ENCODE peak calls at places on chromosomes 13 and 19, in eight cellular contexts. V is SK-N-SH, Q is GM23248, H is HCT116, M is OCI-LY7, D is PC-3, U is MM.1S, K is GM23338. Z is an unnamed sample.

GRCh38 chr19:51020988-51021651 is 1.6 kb upstream of the KLK10 start:
- DNase-seq in V (peak; percentile 54), Q (peak; percentile 69), H (no peak), M (peak; percentile 40), D (peak; percentile 85), U (peak; percentile 17), K (peak; percentile 79), Z (peak; percentile 74)

GRCh38 chr19:13881692-13882418 is 4.9 kb downstream of the NANOS3 start:
- DNase-seq in V (no peak), Q (peak; percentile 85), H (no peak), M (no peak), D (no peak), U (no peak), K (peak; percentile 21), Z (peak; percentile 29)

GRCh38 chr13:113804703-113805430 is 45.8 kb downstream of the TMEM255B start:
- DNase-seq in V (no peak), Q (no peak), H (no peak), M (no peak), D (no peak), U (no peak), K (peak; percentile 45), Z (no peak)

GRCh38 chr13:113595131-113595530 is 10.6 kb downstream of the TFDP1 start:
- DNase-seq in V (no peak), Q (no peak), H (no peak), M (no peak), D (no peak), U (no peak), K (no peak), Z (no peak)

GRCh38 chr19:56114051-56114694 is 6.9 kb downstream of the ZNF787 start:
- DNase-seq in V (no peak), Q (no peak), H (no peak), M (no peak), D (no peak), U (no peak), K (no peak), Z (no peak)

GRCh38 chr19:1850809-1851544 is 2.7 kb upstream of the REXO1 start:
- DNase-seq in V (no peak), Q (no peak), H (no peak), M (no peak), D (peak; percentile 30), U (no peak), K (peak; percentile 59), Z (no peak)

GRCh38 chr13:98918771-98919170 is 59.1 kb downstream of the DOCK9 start:
- DNase-seq in V (no peak), Q (no peak), H (no peak), M (peak; percentile 78), D (no peak), U (no peak), K (no peak), Z (no peak)

GRCh38 chr19:50909240-50910070 is 1.7 kb downstream of the KLK4 start:
- DNase-seq in V (peak; percentile 83), Q (peak; percentile 58), H (peak; percentile 85), M (peak; percentile 52), D (peak; percentile 86), U (no peak), K (peak; percentile 99), Z (peak; percentile 96)

GRCh38 chr13:24267283-24267682 is 42.1 kb upstream of the C1QTNF9 start:
- DNase-seq in V (no peak), Q (peak; percentile 64), H (no peak), M (no peak), D (no peak), U (no peak), K (no peak), Z (no peak)

GRCh38 chr13:66927562-66927961 is 302.6 kb downstream of the PCDH9 start:
- DNase-seq in V (no peak), Q (no peak), H (no peak), M (no peak), D (peak; percentile 39), U (no peak), K (no peak), Z (peak; percentile 21)

GRCh38 chr19:47231215-47232054 is 436 bp upstream of the BBC3 start:
- DNase-seq in V (peak; percentile 94), Q (peak; percentile 93), H (no peak), M (peak; percentile 86), D (peak; percentile 52), U (peak; percentile 86), K (peak; percentile 85), Z (peak; percentile 90)

GRCh38 chr19:2548966-2549365 is 73.0 kb downstream of the GADD45B start:
- DNase-seq in V (no peak), Q (no peak), H (no peak), M (no peak), D (no peak), U (no peak), K (no peak), Z (no peak)

GRCh38 chr13:33262069-33262487 is 23.5 kb downstream of the STARD13 start:
- DNase-seq in V (no peak), Q (peak; percentile 49), H (peak; percentile 66), M (no peak), D (peak; percentile 92), U (no peak), K (no peak), Z (peak; percentile 12)

GRCh38 chr13:50396001-50396400 is 380.8 kb downstream of the KCNRG start:
- DNase-seq in V (no peak), Q (no peak), H (no peak), M (no peak), D (no peak), U (no peak), K (no peak), Z (no peak)

GRCh38 chr13:112106467-112107141 is 39.7 kb downstream of the SOX1 start:
- DNase-seq in V (no peak), Q (no peak), H (no peak), M (no peak), D (no peak), U (no peak), K (peak; percentile 68), Z (peak; percentile 88)

GRCh38 chr13:59094149-59094548 is 1069.6 kb downstream of the DIAPH3 start:
- DNase-seq in V (no peak), Q (no peak), H (no peak), M (no peak), D (peak; percentile 40), U (no peak), K (no peak), Z (no peak)

GRCh38 chr19:6113616-6114188 is 3.4 kb upstream of the RFX2 start:
- DNase-seq in V (no peak), Q (peak; percentile 71), H (no peak), M (no peak), D (no peak), U (no peak), K (no peak), Z (no peak)

GRCh38 chr13:76632388-76633044 is 253.7 kb downstream of the KCTD12 start:
- DNase-seq in V (no peak), Q (no peak), H (no peak), M (no peak), D (no peak), U (peak; percentile 23), K (peak; percentile 48), Z (peak; percentile 58)

GRCh38 chr13:30448441-30448840 is 17.3 kb downstream of the HMGB1 start:
- DNase-seq in V (no peak), Q (no peak), H (no peak), M (no peak), D (no peak), U (no peak), K (no peak), Z (no peak)

GRCh38 chr13:101489635-101490034 is 37.2 kb downstream of the ITGBL1 start:
- DNase-seq in V (no peak), Q (peak; percentile 54), H (no peak), M (no peak), D (peak; percentile 76), U (no peak), K (no peak), Z (no peak)

GRCh38 chr19:54188224-54188871 is 1.0 kb downstream of the MBOAT7 start:
- DNase-seq in V (no peak), Q (peak; percentile 75), H (no peak), M (no peak), D (peak; percentile 54), U (no peak), K (peak; percentile 45), Z (peak; percentile 53)

GRCh38 chr13:95226051-95226450 is 75.2 kb downstream of the ABCC4 start:
- DNase-seq in V (no peak), Q (no peak), H (no peak), M (no peak), D (peak; percentile 63), U (no peak), K (no peak), Z (no peak)
- H3K4me2 ChIP-seq in V (no peak overlapping the region), Q (no peak overlapping the region), H (no peak overlapping the region), M (no peak overlapping the region), D (peak overlapping the region; percentile 16), U (no peak overlapping the region), K (no peak overlapping the region), Z (no peak overlapping the region)

GRCh38 chr13:28794370-28794769 is 25.8 kb upstream of the MTUS2 start:
- DNase-seq in V (no peak), Q (no peak), H (no peak), M (no peak), D (no peak), U (no peak), K (no peak), Z (no peak)

GRCh38 chr13:28796938-28797257 is 23.2 kb upstream of the MTUS2 start:
- DNase-seq in V (no peak), Q (no peak), H (no peak), M (no peak), D (no peak), U (no peak), K (no peak), Z (no peak)

GRCh38 chr13:28792992-28793391 is 27.1 kb upstream of the MTUS2 start:
- DNase-seq in V (no peak), Q (peak; percentile 94), H (no peak), M (no peak), D (no peak), U (no peak), K (no peak), Z (no peak)
- TF ChIP-seq EZH2phosphoT487 in V (no peak), Q (no peak), H (no peak), M (no peak), D (no peak), U (no peak), K (no peak), Z (no peak)

GRCh38 chr13:44768233-44768632 is 192.1 kb upstream of the TSC22D1 start:
- DNase-seq in V (no peak), Q (no peak), H (no peak), M (no peak), D (no peak), U (no peak), K (no peak), Z (no peak)
- H3K4me2 ChIP-seq in V (no peak overlapping the region), Q (no peak overlapping the region), H (no peak overlapping the region), M (no peak overlapping the region), D (no peak overlapping the region), U (no peak overlapping the region), K (no peak overlapping the region), Z (no peak overlapping the region)

GRCh38 chr13:36343766-36344165 is 2.4 kb downstream of the SPART start:
- DNase-seq in V (no peak), Q (no peak), H (no peak), M (no peak), D (no peak), U (no peak), K (no peak), Z (no peak)

GRCh38 chr13:36344173-36344572 is 2.0 kb downstream of the SPART start:
- DNase-seq in V (no peak), Q (peak; percentile 65), H (no peak), M (no peak), D (no peak), U (no peak), K (peak; percentile 39), Z (no peak)

GRCh38 chr13:36346222-36347083 is at the start of gene SPART:
- DNase-seq in V (peak; percentile 80), Q (peak; percentile 97), H (no peak), M (peak; percentile 56), D (peak; percentile 83), U (peak; percentile 79), K (peak; percentile 92), Z (peak; percentile 91)

GRCh38 chr13:36344886-36345437 is 1.2 kb downstream of the SPART start:
- DNase-seq in V (no peak), Q (no peak), H (no peak), M (no peak), D (no peak), U (no peak), K (peak; percentile 36), Z (peak; percentile 34)

GRCh38 chr13:36345438-36346221 is 564 bp downstream of the SPART start:
- DNase-seq in V (no peak), Q (peak; percentile 94), H (no peak), M (no peak), D (no peak), U (no peak), K (peak; percentile 86), Z (peak; percentile 81)
- TF ChIP-seq EZH2phosphoT487 in V (no peak), Q (no peak), H (no peak), M (no peak), D (no peak), U (no peak), K (no peak), Z (no peak)